ENCODE peak calls at places on chromosomes 11 and 22, in seven cellular contexts. Y is cardiac muscle cell, P is hepatocyte, C is BJ, F is colonic mucosa, I is endothelial cell, U is GM12864. V is an unnamed sample.

GRCh38 chr11:2844116-2844515 is 41.5 kb downstream of the CDKN1C start:
- DNase-seq in Y (no peak), P (no peak), C (no peak), F (no peak), I (no peak), U (no peak), V (no peak)

GRCh38 chr11:27757953-27758352 is 57.7 kb upstream of the BDNF start:
- DNase-seq in Y (peak), P (no peak), C (peak), F (no peak), I (no peak), U (no peak), V (no peak)

GRCh38 chr11:125957623-125958330 is 11.9 kb downstream of the VSIG10L2 start:
- DNase-seq in Y (no peak), P (no peak), C (no peak), F (no peak), I (no peak), U (no peak), V (no peak)

GRCh38 chr11:24453129-24453723 is 43.6 kb upstream of the LUZP2 start:
- DNase-seq in Y (no peak), P (no peak), C (no peak), F (no peak), I (no peak), U (no peak), V (no peak)

GRCh38 chr11:91243630-91244029 is 981.0 kb upstream of the FAT3 start:
- DNase-seq in Y (peak), P (peak), C (no peak), F (no peak), I (no peak), U (no peak), V (no peak)

GRCh38 chr11:66462911-66463310 is 3.8 kb upstream of the PELI3 start:
- DNase-seq in Y (no peak), P (no peak), C (no peak), F (no peak), I (no peak), U (no peak), V (no peak)

GRCh38 chr22:25069758-25070461 is 117.4 kb downstream of the KIAA1671 start:
- DNase-seq in Y (peak), P (no peak), C (no peak), F (no peak), I (no peak), U (no peak), V (no peak)

GRCh38 chr22:22753526-22754267 is 109.3 kb downstream of the GGTLC2 start:
- DNase-seq in Y (peak), P (peak), C (no peak), F (peak), I (peak), U (peak), V (peak)

GRCh38 chr11:12540913-12541587 is 133.2 kb upstream of the TEAD1 start:
- DNase-seq in Y (peak), P (peak), C (peak), F (no peak), I (no peak), U (no peak), V (no peak)

GRCh38 chr22:21025763-21026755 is 6.3 kb downstream of the SLC7A4 start:
- DNase-seq in Y (no peak), P (no peak), C (no peak), F (no peak), I (no peak), U (no peak), V (no peak)

GRCh38 chr22:43126506-43127165 is 16.1 kb downstream of the BIK start:
- DNase-seq in Y (peak), P (peak), C (peak), F (peak), I (no peak), U (no peak), V (peak)

GRCh38 chr11:65868076-65868667 is 4.4 kb downstream of the EFEMP2 start:
- DNase-seq in Y (no peak), P (no peak), C (no peak), F (no peak), I (no peak), U (no peak), V (no peak)

GRCh38 chr22:22176929-22177616 is 67.5 kb upstream of the VPREB1 start:
- DNase-seq in Y (no peak), P (peak), C (no peak), F (no peak), I (no peak), U (no peak), V (no peak)

GRCh38 chr11:131137046-131137445 is 220.8 kb upstream of the SNX19 start:
- DNase-seq in Y (no peak), P (no peak), C (no peak), F (no peak), I (no peak), U (no peak), V (no peak)

DNA sequence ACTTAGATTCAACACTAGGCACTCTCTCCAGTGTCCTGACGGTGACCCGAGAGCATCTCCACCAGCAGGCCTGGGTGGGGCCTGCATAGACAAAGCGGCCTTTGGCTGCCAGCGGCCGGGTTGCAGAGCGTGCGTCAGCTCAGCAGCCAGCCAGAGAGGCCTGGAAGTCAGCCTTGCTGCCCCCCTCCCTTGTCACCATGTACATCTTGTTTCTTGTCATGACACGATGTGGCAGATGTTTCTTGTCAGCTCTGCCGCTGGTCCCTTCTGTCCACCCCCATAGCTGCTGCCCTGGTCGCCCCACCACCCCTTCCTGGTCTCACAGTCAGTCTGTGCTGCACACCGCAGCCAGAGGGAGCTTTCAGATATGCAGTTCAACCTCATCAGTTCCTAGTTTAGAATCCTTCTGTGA is 33.1 kb upstream of the CBX7 start:
- DNase-seq in Y (peak), P (no peak), C (peak), F (no peak), I (no peak), U (no peak), V (no peak)
- TF ChIP-seq CTCF in Y (peak), P (peak), C (peak), F (no peak), I (no peak), U (no peak), V (no peak)

GRCh38 chr11:117730256-117730800 is 66.7 kb downstream of the DSCAML1 start:
- DNase-seq in Y (no peak), P (no peak), C (no peak), F (no peak), I (no peak), U (no peak), V (no peak)
- TF ChIP-seq CTCF in Y (peak), P (no peak), C (no peak), F (no peak), I (no peak), U (no peak), V (peak)

DNA sequence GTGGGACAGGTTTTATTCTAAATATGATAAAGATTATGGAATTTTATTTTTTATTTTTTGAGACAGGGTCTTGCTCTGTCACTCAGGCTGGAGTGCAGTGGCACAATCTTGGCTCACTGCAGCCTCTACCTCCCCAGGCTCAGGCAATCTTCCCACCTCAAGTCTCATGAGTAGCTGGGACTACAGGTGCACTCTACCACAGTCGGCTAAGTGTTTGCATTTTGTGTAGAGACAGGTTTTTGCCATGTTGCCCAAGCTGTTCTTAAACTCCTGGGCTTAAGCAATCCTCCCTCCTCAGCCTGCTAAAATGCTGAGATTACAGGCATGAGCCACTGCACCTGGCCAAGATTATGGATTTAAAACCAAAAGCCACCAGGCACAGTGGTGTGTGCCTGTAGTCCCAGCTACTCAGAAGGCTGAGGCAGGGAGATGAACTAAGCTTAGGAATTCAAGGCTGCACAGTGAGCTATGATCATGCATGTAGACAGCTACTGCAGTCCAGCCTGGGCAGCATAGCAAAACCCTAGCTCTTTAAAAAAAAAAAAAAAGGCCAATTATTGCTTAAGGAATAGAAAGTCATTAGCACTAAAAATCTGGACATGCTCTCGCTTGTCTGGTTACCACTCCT is 20.2 kb upstream of the CCND1 start:
- DNase-seq in Y (no peak), P (no peak), C (no peak), F (no peak), I (no peak), U (no peak), V (no peak)
- TF ChIP-seq CTCF in Y (no peak), P (no peak), C (no peak), F (no peak), I (no peak), U (no peak), V (no peak)

GRCh38 chr22:37019309-37020191 is at the start of the genes MPST and TST:
- DNase-seq in Y (peak), P (peak), C (no peak), F (peak), I (peak), U (no peak), V (no peak)
- TF ChIP-seq CTCF in Y (no peak), P (no peak), C (no peak), F (no peak), I (no peak), U (no peak), V (no peak)

DNA sequence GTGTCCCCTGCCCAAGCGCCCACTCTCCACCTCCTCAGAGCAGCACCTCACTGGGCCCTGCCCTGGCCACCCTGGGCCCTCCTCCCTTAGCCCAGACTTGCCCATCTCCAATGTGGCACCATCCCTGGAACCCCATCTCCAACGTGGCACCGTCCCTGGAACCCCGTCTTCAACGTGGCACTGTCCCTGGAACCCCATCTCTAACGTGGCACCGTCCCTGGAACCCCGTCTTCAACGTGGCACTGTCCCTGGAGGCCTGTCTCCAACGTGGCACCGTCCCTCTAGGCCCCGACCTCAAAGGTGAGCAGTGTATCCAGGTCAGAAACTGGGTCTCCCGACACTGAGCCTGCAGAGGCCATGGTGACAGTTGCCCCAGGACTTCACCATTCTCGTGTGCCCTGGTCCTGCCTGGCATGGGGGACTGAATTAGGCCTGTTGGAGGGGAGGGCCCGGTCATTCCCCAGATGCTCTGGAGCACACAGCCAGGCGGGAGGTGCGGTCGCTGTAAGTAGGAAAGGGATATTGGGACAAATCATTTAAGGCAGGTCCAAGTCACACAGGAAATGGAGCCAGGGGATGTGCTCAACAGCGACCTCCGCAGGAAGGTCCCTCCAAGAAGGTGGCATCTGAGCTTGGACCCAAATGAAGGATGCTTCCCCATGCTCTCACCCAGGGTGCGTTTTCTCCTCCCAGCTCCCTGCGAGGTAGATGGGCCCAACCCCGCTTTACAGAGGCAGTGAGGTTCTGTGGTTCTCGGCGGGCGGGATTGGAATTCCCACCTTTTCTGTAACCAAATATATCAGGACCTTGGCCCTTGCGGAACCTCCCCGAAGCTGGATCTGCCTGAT is 2.4 kb upstream of the CTSD start:
- DNase-seq in Y (no peak), P (no peak), C (no peak), F (no peak), I (no peak), U (no peak), V (no peak)
- TF ChIP-seq CTCF in Y (peak), P (no peak), C (no peak), F (no peak), I (peak), U (peak), V (peak)